ENCODE peak calls at places on chromosomes 4 and X, in eight cellular contexts. A, E, R, S, P, F, U and L are unnamed samples. For H3K4me1, the result is how much of the 10 kb centered on the place peaks cover.

GRCh38 chr4:7247946-7248345 is 55.6 kb downstream of the SORCS2 start:
- DNase-seq in A (no peak), E (no peak), R (no peak), S (no peak), P (no peak), F (no peak), U (no peak), L (no peak)

GRCh38 chrX:49190783-49191032 is 4.5 kb upstream of the PRICKLE3 start:
- DNase-seq in A (peak), E (no peak), R (no peak), S (no peak), P (no peak), F (no peak), U (no peak), L (no peak)

GRCh38 chr4:54539500-54540029 is 118.2 kb upstream of the KIT start:
- DNase-seq in A (peak), E (peak), R (peak), S (peak), P (peak), F (peak), U (peak), L (peak)

GRCh38 chrX:25717122-25717521 is 421.0 kb upstream of the MAGEB18 start:
- DNase-seq in A (no peak), E (no peak), R (no peak), S (no peak), P (no peak), F (no peak), U (no peak), L (no peak)

GRCh38 chrX:151488677-151489076 is 74.8 kb upstream of the PASD1 start:
- DNase-seq in A (no peak), E (no peak), R (no peak), S (no peak), P (no peak), F (no peak), U (peak), L (no peak)

GRCh38 chr4:176540814-176541213 is 221.0 kb downstream of the SPCS3 start:
- DNase-seq in A (no peak), E (no peak), R (no peak), S (no peak), P (no peak), F (no peak), U (no peak), L (no peak)

GRCh38 chr4:19492611-19493010 is 759.1 kb upstream of the SLIT2 start:
- DNase-seq in A (no peak), E (no peak), R (no peak), S (no peak), P (no peak), F (peak), U (no peak), L (no peak)

GRCh38 chr4:7322166-7322991 is 112.4 kb downstream of the PSAPL1 start:
- DNase-seq in A (peak), E (no peak), R (no peak), S (no peak), P (no peak), F (no peak), U (no peak), L (peak)

GRCh38 chr4:65668201-65669007 is 1.9 kb downstream of the EPHA5 start:
- DNase-seq in A (peak), E (no peak), R (no peak), S (no peak), P (peak), F (no peak), U (no peak), L (peak)

GRCh38 chr4:132493476-132493875 is 655.6 kb upstream of the PCDH10 start:
- DNase-seq in A (no peak), E (no peak), R (no peak), S (no peak), P (no peak), F (no peak), U (no peak), L (no peak)

GRCh38 chr4:108219998-108220397 is 51.3 kb upstream of the LEF1 start:
- DNase-seq in A (no peak), E (no peak), R (no peak), S (no peak), P (no peak), F (no peak), U (no peak), L (no peak)

GRCh38 chr4:58825278-58825677 is 1715.1 kb upstream of the IGFBP7 start:
- DNase-seq in A (no peak), E (no peak), R (no peak), S (no peak), P (no peak), F (no peak), U (no peak), L (no peak)

GRCh38 chr4:123786955-123787354 is 390.4 kb downstream of the SPRY1 start:
- DNase-seq in A (peak), E (peak), R (no peak), S (no peak), P (no peak), F (peak), U (no peak), L (peak)

GRCh38 chr4:171025776-171026175 is 787.4 kb upstream of the GALNTL6 start:
- DNase-seq in A (no peak), E (no peak), R (no peak), S (no peak), P (no peak), F (no peak), U (no peak), L (no peak)

GRCh38 chr4:25448379-25449109 is 71.5 kb downstream of the ANAPC4 start:
- DNase-seq in A (no peak), E (no peak), R (no peak), S (no peak), P (no peak), F (peak), U (no peak), L (no peak)

GRCh38 chr4:169045862-169046584 is 36.0 kb upstream of the CBR4 start:
- DNase-seq in A (no peak), E (no peak), R (no peak), S (no peak), P (no peak), F (no peak), U (peak), L (no peak)

GRCh38 chrX:100948557-100948956 is 19.8 kb upstream of the XKRX start:
- DNase-seq in A (no peak), E (no peak), R (no peak), S (no peak), P (no peak), F (no peak), U (no peak), L (no peak)

GRCh38 chr4:145935253-145936141 is 3.1 kb downstream of the ZNF827 start:
- DNase-seq in A (peak), E (peak), R (peak), S (peak), P (no peak), F (no peak), U (peak), L (peak)

GRCh38 chr4:68883870-68884269 is 67.7 kb downstream of the UGT2A3 start:
- DNase-seq in A (no peak), E (no peak), R (no peak), S (no peak), P (no peak), F (no peak), U (no peak), L (no peak)

GRCh38 chrX:154121961-154122360 is 22.1 kb upstream of the OPN1LW start:
- DNase-seq in A (no peak), E (no peak), R (no peak), S (no peak), P (no peak), F (no peak), U (no peak), L (no peak)

GRCh38 chr4:98779021-98779420 is 120.6 kb upstream of the TSPAN5 start:
- DNase-seq in A (no peak), E (no peak), R (no peak), S (no peak), P (no peak), F (peak), U (no peak), L (no peak)

GRCh38 chr4:146650034-146650433 is 11.3 kb downstream of the POU4F2 start:
- DNase-seq in A (no peak), E (no peak), R (no peak), S (no peak), P (no peak), F (no peak), U (no peak), L (no peak)

GRCh38 chr4:173252024-173252935 is 81.9 kb downstream of the HMGB2 start:
- DNase-seq in A (no peak), E (peak), R (peak), S (peak), P (no peak), F (peak), U (peak), L (peak)

GRCh38 chrX:15524417-15524816 is 23.8 kb downstream of the BMX start:
- DNase-seq in A (no peak), E (no peak), R (no peak), S (no peak), P (no peak), F (peak), U (no peak), L (no peak)

GRCh38 chr4:174378951-174379350 is 95.2 kb downstream of the CEP44 start:
- DNase-seq in A (no peak), E (no peak), R (no peak), S (no peak), P (no peak), F (no peak), U (no peak), L (no peak)

GRCh38 chr4:152165146-152165545 is 370.7 kb downstream of the FBXW7 start:
- DNase-seq in A (no peak), E (no peak), R (no peak), S (no peak), P (no peak), F (no peak), U (peak), L (no peak)

GRCh38 chr4:52091811-52092210 is 40.7 kb downstream of the SPATA18 start:
- DNase-seq in A (no peak), E (no peak), R (peak), S (no peak), P (no peak), F (peak), U (no peak), L (no peak)

GRCh38 chr4:178612725-178613124 is 1170.5 kb upstream of the AGA start:
- DNase-seq in A (no peak), E (no peak), R (no peak), S (no peak), P (no peak), F (no peak), U (no peak), L (no peak)

GRCh38 chr4:147639388-147639787 is 22.2 kb downstream of the TMEM184C start:
- DNase-seq in A (no peak), E (no peak), R (no peak), S (no peak), P (no peak), F (no peak), U (no peak), L (no peak)

GRCh38 chrX:50680990-50681389 is 133.0 kb downstream of the SHROOM4 start:
- DNase-seq in A (no peak), E (no peak), R (no peak), S (no peak), P (no peak), F (no peak), U (peak), L (no peak)

GRCh38 chr4:147801820-147802219 is 69.9 kb downstream of the ARHGAP10 start:
- DNase-seq in A (no peak), E (no peak), R (no peak), S (no peak), P (no peak), F (no peak), U (no peak), L (no peak)

GRCh38 chr4:156803056-156803455 is 168.5 kb downstream of the PDGFC start:
- DNase-seq in A (no peak), E (no peak), R (no peak), S (no peak), P (no peak), F (peak), U (no peak), L (no peak)

GRCh38 chrX:20252392-20253231 is 14.1 kb downstream of the RPS6KA3 start:
- DNase-seq in A (no peak), E (peak), R (peak), S (peak), P (peak), F (peak), U (peak), L (peak)

GRCh38 chrX:112818114-112819012 is 22.3 kb downstream of the AMOT start:
- DNase-seq in A (no peak), E (no peak), R (no peak), S (no peak), P (no peak), F (no peak), U (no peak), L (no peak)

GRCh38 chr4:10371869-10372471 is 85.3 kb downstream of the ZNF518B start:
- DNase-seq in A (no peak), E (no peak), R (no peak), S (no peak), P (no peak), F (peak), U (no peak), L (no peak)

GRCh38 chrX:10932842-10933440 is 178.2 kb upstream of the HCCS start:
- DNase-seq in A (no peak), E (no peak), R (no peak), S (no peak), P (no peak), F (peak), U (no peak), L (no peak)

GRCh38 chr4:186698525-186698924 is 25.1 kb downstream of the FAT1 start:
- DNase-seq in A (no peak), E (no peak), R (no peak), S (no peak), P (no peak), F (no peak), U (no peak), L (no peak)
- H3K4me1 ChIP-seq in A (under half), E (under half), R (under half), S (under half), P (under half), F (under half), U (under half), L (under half)

GRCh38 chrX:65687367-65687766 is 19.9 kb downstream of the MSN start:
- DNase-seq in A (no peak), E (no peak), R (no peak), S (no peak), P (no peak), F (no peak), U (no peak), L (no peak)
- H3K4me1 ChIP-seq in A (under half), E (under half), R (under half), S (half or more), P (half or more), F (under half), U (half or more), L (under half)

GRCh38 chr4:85457752-85458467 is 17.0 kb upstream of the ARHGAP24 start:
- DNase-seq in A (no peak), E (no peak), R (no peak), S (no peak), P (no peak), F (no peak), U (no peak), L (no peak)

GRCh38 chr4:85452073-85452764 is 22.7 kb upstream of the ARHGAP24 start:
- DNase-seq in A (no peak), E (no peak), R (no peak), S (no peak), P (no peak), F (no peak), U (no peak), L (no peak)

GRCh38 chr4:85459736-85460135 is 15.2 kb upstream of the ARHGAP24 start:
- DNase-seq in A (no peak), E (peak), R (peak), S (no peak), P (no peak), F (no peak), U (no peak), L (no peak)

GRCh38 chr4:85455942-85456341 is 19.0 kb upstream of the ARHGAP24 start:
- DNase-seq in A (no peak), E (no peak), R (no peak), S (no peak), P (no peak), F (no peak), U (no peak), L (no peak)
- H3K4me1 ChIP-seq in A (under half), E (under half), R (under half), S (under half), P (under half), F (under half), U (under half), L (under half)

GRCh38 chr4:39455486-39455885 is 3.2 kb downstream of the RPL9 start:
- DNase-seq in A (no peak), E (no peak), R (no peak), S (no peak), P (no peak), F (no peak), U (no peak), L (no peak)
- H3K4me1 ChIP-seq in A (under half), E (under half), R (under half), S (under half), P (under half), F (under half), U (under half), L (under half)

DNA sequence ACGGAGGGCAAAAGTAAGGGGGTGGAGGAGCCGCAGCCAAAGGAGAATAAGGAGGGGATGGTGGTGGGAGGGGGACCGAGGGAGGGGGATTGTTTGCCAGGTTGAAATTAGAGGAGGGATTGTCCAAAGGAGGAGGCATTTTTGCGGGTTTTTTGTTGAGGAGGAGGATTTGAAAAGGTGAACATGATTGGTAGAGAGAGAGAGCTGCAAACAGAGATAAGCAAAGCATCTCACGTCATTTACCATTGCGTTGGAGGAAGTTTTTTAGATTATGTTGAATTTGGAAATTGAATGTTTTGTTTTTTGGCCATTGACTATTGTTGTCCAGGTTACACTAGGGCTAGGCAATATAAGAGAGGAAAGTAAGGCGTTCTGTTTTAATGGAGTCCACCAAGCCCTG is 54.5 kb upstream of the ABCB7 start:
- DNase-seq in A (no peak), E (no peak), R (no peak), S (no peak), P (no peak), F (no peak), U (no peak), L (no peak)
- H3K4me1 ChIP-seq in A (under half), E (under half), R (under half), S (under half), P (under half), F (under half), U (under half), L (under half)

GRCh38 chr4:2792396-2792710 is 532 bp upstream of the SH3BP2 start:
- DNase-seq in A (no peak), E (no peak), R (no peak), S (no peak), P (no peak), F (no peak), U (no peak), L (no peak)
- H3K4me1 ChIP-seq in A (under half), E (under half), R (under half), S (under half), P (half or more), F (under half), U (under half), L (under half)

DNA sequence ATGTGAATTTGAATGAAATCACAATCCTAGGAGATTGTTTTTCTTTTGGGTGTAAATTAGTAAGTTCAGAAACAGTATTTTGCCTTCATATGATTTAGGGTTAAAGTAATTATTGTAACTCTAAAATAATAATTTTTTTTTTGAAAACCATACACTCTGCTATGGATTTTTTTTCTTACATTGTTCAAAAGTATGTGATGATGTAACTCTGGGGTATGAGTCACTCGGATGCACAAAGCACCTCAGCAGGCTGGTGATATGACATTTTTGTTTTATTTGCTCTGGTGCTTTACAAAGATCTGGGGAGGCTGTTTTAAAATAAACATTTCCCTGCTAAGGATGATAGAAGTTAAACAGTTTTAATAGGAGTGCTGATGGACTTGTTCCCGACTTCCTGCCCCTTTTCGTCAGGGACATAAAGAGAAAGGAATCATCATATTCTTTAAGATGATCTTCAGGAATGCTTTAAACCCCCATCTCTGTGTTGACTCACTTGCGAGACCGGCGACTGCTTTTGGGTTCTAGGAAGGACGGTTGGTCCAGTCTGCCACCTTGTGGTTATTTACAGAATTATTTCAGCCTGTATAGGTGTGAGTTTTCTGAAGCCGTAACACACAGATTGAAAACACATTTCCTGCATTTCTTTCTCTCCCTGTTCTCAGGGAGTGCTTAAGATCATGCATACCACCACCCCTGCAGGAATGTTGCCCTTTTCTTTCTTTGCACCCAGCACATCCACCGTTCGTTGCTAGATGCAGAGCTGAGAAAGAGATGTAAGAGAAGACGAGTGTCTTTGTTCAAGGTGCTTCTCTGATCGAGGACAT is 72.5 kb downstream of the RAPGEF2 start:
- DNase-seq in A (peak), E (peak), R (peak), S (peak), P (no peak), F (peak), U (peak), L (peak)
- H3K4me1 ChIP-seq in A (under half), E (under half), R (under half), S (half or more), P (half or more), F (under half), U (half or more), L (half or more)